ENCODE peak calls at places on chromosome 5, in four cellular contexts. S, N, W and I are unnamed samples.

GRCh38 chr5:132576123-132576522 is 19.3 kb downstream of the RAD50 start:
- DNase-seq in S (no peak), W (no peak), N (no peak), I (no peak)

GRCh38 chr5:147036691-147037245 is 158.2 kb upstream of the PPP2R2B start:
- DNase-seq in W (no peak), S (no peak), N (no peak), I (no peak)

GRCh38 chr5:143390941-143391340 is 12.5 kb downstream of the NR3C1 start:
- DNase-seq in S (no peak), N (no peak), W (no peak), I (no peak)

GRCh38 chr5:125412051-125412560 is 665.7 kb upstream of the ZNF608 start:
- DNase-seq in N (peak; percentile 51), S (peak; percentile 31), W (peak; percentile 44), I (no peak)

GRCh38 chr5:14895301-14895700 is 23.7 kb upstream of the ANKH start:
- DNase-seq in N (peak; percentile 72), S (no peak), W (no peak), I (no peak)

GRCh38 chr5:109853362-109853761 is 163.6 kb downstream of the MAN2A1 start:
- DNase-seq in N (no peak), W (no peak), S (no peak), I (no peak)

GRCh38 chr5:54883374-54884194 is 101.8 kb downstream of the ESM1 start:
- DNase-seq in N (peak; percentile 54), W (peak; percentile 74), S (peak; percentile 73), I (peak; percentile 68)

GRCh38 chr5:73213566-73213998 is 40.6 kb downstream of the TMEM174 start:
- DNase-seq in W (no peak), S (no peak), N (no peak), I (no peak)

GRCh38 chr5:180439911-180440769 is 54.0 kb upstream of the CNOT6 start:
- DNase-seq in W (peak; percentile 51), N (no peak), S (no peak), I (no peak)

GRCh38 chr5:119019431-119020348 is 31.3 kb upstream of the DTWD2 start:
- DNase-seq in S (no peak), W (no peak), N (no peak), I (no peak)

GRCh38 chr5:111942661-111943401 is 185.8 kb upstream of the NREP start:
- DNase-seq in N (no peak), S (no peak), W (no peak), I (no peak)

GRCh38 chr5:40437452-40437861 is 242.3 kb upstream of the PTGER4 start:
- DNase-seq in S (no peak), N (peak; percentile 80), W (no peak), I (no peak)

GRCh38 chr5:124599048-124599973 is 147.1 kb downstream of the ZNF608 start:
- DNase-seq in N (peak; percentile 59), W (no peak), S (peak; percentile 13), I (no peak)

GRCh38 chr5:65102826-65103673 is 334.3 kb downstream of the CWC27 start:
- DNase-seq in W (peak; percentile 21), S (no peak), N (peak; percentile 85), I (peak; percentile 64)

GRCh38 chr5:134174841-134175839 is 1.6 kb downstream of the SKP1 start:
- DNase-seq in N (no peak), S (no peak), W (peak; percentile 28), I (no peak)

GRCh38 chr5:111755942-111756353 is 1.0 kb downstream of the NREP start:
- DNase-seq in W (peak; percentile 34), S (no peak), N (no peak), I (no peak)

GRCh38 chr5:145743396-145744061 is 91.6 kb downstream of the PRELID2 start:
- DNase-seq in W (no peak), N (no peak), S (no peak), I (no peak)

GRCh38 chr5:9375756-9376155 is 170.1 kb downstream of the SEMA5A start:
- DNase-seq in N (no peak), S (no peak), W (no peak), I (no peak)

GRCh38 chr5:128469924-128470323 is 68.1 kb downstream of the FBN2 start:
- DNase-seq in W (no peak), N (no peak), S (no peak), I (no peak)

GRCh38 chr5:122779451-122779850 is 4.6 kb downstream of the SNX2 start:
- DNase-seq in N (no peak), W (no peak), S (no peak), I (no peak)

GRCh38 chr5:8825161-8825757 is 720.6 kb downstream of the SEMA5A start:
- DNase-seq in N (no peak), W (no peak), S (no peak), I (no peak)

GRCh38 chr5:13218518-13218917 is 726.0 kb downstream of the DNAH5 start:
- DNase-seq in N (no peak), W (peak; percentile 39), S (no peak), I (no peak)

GRCh38 chr5:44388504-44389409 is 463 bp downstream of the FGF10 start:
- DNase-seq in S (peak; percentile 58), N (peak; percentile 45), W (peak; percentile 46), I (peak; percentile 39)

GRCh38 chr5:5183192-5183699 is 43.1 kb downstream of the ADAMTS16 start:
- DNase-seq in W (peak; percentile 64), S (peak; percentile 17), N (no peak), I (peak; percentile 44)

GRCh38 chr5:96928931-96929708 is 6.8 kb upstream of the LNPEP start:
- DNase-seq in W (no peak), S (no peak), N (no peak), I (no peak)

GRCh38 chr5:93677344-93678021 is 63.9 kb downstream of the POU5F2 start:
- DNase-seq in N (no peak), W (peak; percentile 88), S (peak; percentile 68), I (peak; percentile 16)

GRCh38 chr5:133369161-133369783 is 243.1 kb downstream of the FSTL4 start:
- DNase-seq in S (no peak), N (no peak), W (no peak), I (no peak)

GRCh38 chr5:149062371-149063016 is 368 bp downstream of the SH3TC2 start:
- DNase-seq in W (no peak), N (no peak), S (no peak), I (no peak)

GRCh38 chr5:146040559-146040958 is 64.8 kb downstream of the PLAC8L1 start:
- DNase-seq in S (no peak), N (no peak), W (no peak), I (no peak)

GRCh38 chr5:34923694-34924461 is 5.5 kb upstream of the DNAJC21 start:
- DNase-seq in W (no peak), S (no peak), N (peak; percentile 69), I (no peak)

GRCh38 chr5:179369530-179369884 is 24.2 kb upstream of the ADAMTS2 start:
- DNase-seq in W (no peak), N (no peak), S (no peak), I (peak; percentile 7)

GRCh38 chr5:141567513-141568117 is 51.2 kb downstream of the DIAPH1 start:
- DNase-seq in W (peak; percentile 39), N (no peak), S (peak; percentile 6), I (no peak)

GRCh38 chr5:62331921-62332320 is 25.9 kb downstream of the KIF2A start:
- DNase-seq in N (no peak), S (no peak), W (no peak), I (no peak)

GRCh38 chr5:174575043-174575442 is 149.3 kb upstream of the MSX2 start:
- DNase-seq in S (no peak), N (no peak), W (no peak), I (no peak)

GRCh38 chr5:174570662-174571061 is 153.7 kb upstream of the MSX2 start:
- DNase-seq in N (no peak), S (no peak), W (no peak), I (no peak)

GRCh38 chr5:174573210-174574014 is 151.0 kb upstream of the MSX2 start:
- DNase-seq in N (no peak), S (no peak), W (peak; percentile 21), I (no peak)

GRCh38 chr5:174572591-174572990 is 151.8 kb upstream of the MSX2 start:
- DNase-seq in S (no peak), N (no peak), W (no peak), I (no peak)

GRCh38 chr5:174571662-174572397 is 152.6 kb upstream of the MSX2 start:
- DNase-seq in S (no peak), W (peak; percentile 17), N (peak; percentile 71), I (no peak)
- TF ChIP-seq CTCF in S (no peak), W (no peak), N (no peak), I (no peak)

GRCh38 chr5:107597803-107598202 is 72.9 kb downstream of the EFNA5 start:
- DNase-seq in S (no peak), N (no peak), W (no peak), I (no peak)

GRCh38 chr5:107598958-107599357 is 71.8 kb downstream of the EFNA5 start:
- DNase-seq in W (no peak), S (no peak), N (no peak), I (no peak)

GRCh38 chr5:107602896-107603295 is 67.8 kb downstream of the EFNA5 start:
- DNase-seq in N (no peak), S (no peak), W (no peak), I (no peak)

GRCh38 chr5:107604146-107604910 is 66.4 kb downstream of the EFNA5 start:
- DNase-seq in W (no peak), S (no peak), N (no peak), I (no peak)

DNA sequence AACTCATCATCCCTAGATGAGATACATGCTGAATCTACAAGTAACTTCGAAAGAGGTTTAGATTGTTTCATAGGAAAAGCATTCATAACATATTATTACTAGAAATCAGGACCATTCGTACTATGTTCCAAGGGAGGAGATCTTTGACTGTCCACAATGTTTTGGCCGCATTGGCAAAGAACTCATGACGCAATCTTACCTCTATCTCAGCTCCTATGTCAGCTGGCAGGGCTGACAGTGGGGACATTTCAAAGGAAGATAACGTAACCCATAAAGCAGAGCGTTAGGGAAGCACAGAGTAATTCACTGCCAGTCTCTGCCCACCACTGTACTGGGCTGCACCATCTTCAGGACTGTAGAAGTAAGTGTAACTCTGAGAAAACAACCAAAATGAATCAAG is 69.7 kb downstream of the EFNA5 start:
- DNase-seq in S (no peak), W (no peak), N (no peak), I (no peak)
- TF ChIP-seq CTCF in S (no peak), W (no peak), N (no peak), I (no peak)

DNA sequence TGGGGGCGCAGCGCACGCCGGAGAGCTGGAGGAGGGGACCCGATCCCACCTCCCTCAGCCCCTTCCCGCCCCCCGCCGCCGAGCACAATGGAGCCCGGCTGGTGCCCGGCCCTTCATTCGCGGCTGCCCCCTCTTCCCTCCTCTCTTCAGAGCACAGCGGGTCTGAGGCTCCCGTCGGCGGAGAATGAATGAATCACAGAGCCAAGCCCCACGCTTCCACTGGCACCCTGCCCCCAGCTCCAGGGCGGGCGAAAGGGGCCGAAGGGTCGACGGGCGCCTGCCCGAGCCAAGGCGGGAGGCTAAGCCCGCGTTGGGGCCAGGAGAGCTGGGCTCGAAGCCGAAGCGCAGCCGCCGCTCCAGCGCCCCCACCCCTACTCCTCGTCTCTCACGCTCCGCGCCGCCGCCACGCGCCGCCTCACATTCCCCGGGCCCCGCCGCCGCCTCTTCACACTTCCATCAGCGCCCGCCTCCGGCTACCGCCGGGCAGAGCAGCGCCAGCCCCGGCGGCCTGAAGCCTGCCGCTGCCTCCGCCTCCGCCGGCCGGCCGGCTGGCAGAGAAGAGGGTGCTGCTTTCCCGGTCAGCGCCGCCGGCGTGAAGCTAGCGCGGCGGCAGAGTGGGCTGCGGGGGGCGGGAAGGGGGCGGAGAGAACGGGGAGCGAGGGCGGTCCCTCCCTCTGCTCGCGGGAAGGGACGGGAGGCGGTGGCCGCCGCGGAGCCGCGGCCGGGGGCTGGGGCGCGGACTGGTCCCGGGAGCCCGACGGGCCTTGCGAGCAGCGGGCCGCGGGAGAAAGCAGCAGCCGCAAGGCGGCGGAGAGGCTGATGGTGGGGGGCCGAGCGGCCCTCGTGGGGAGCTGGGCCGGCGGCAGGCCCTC is at the start of gene HOMER1:
- DNase-seq in S (peak; percentile 89), N (peak; percentile 84), W (peak; percentile 92), I (peak; percentile 89)
- TF ChIP-seq CTCF in S (no peak), N (no peak), W (no peak), I (no peak)

GRCh38 chr5:30638899-30639298 is 554.6 kb upstream of the CDH6 start:
- DNase-seq in W (no peak), N (no peak), S (no peak), I (no peak)
- TF ChIP-seq CTCF in W (no peak), N (no peak), S (no peak), I (no peak)